ENCODE peak calls at places on chromosomes 5 and 9, in five cellular contexts. One of them, this sample, is unnamed.

GRCh38 chr5:159833846-159834245 is 82.4 kb upstream of the ADRA1B start:
- DNase-seq in left lobe of liver: no peak
- DNase-seq in stimulated activated CD8-positive, alpha-beta memory T cell treated with anti-CD3 and anti-CD28 coated beads, Interleukin-4, amount 100 ng/mL, for 1 hour: no peak
- DNase-seq in cardiac fibroblast: peak; percentile 38
- DNase-seq in effector memory CD8-positive, alpha-beta T cell: no peak
- DNase-seq in this sample: no peak

GRCh38 chr5:957730-958485 is 50.7 kb upstream of the NKD2 start:
- DNase-seq in left lobe of liver: peak; percentile 52
- DNase-seq in stimulated activated CD8-positive, alpha-beta memory T cell treated with anti-CD3 and anti-CD28 coated beads, Interleukin-4, amount 100 ng/mL, for 1 hour: no peak
- DNase-seq in cardiac fibroblast: no peak
- DNase-seq in effector memory CD8-positive, alpha-beta T cell: no peak
- DNase-seq in this sample: peak; percentile 21

GRCh38 chr5:138666226-138666742 is 86.9 kb upstream of the CTNNA1 start:
- DNase-seq in left lobe of liver: no peak
- DNase-seq in stimulated activated CD8-positive, alpha-beta memory T cell treated with anti-CD3 and anti-CD28 coated beads, Interleukin-4, amount 100 ng/mL, for 1 hour: no peak
- DNase-seq in cardiac fibroblast: no peak
- DNase-seq in effector memory CD8-positive, alpha-beta T cell: no peak
- DNase-seq in this sample: no peak

GRCh38 chr9:97980479-97980803 is 2.7 kb upstream of the ANP32B start:
- DNase-seq in left lobe of liver: no peak
- DNase-seq in stimulated activated CD8-positive, alpha-beta memory T cell treated with anti-CD3 and anti-CD28 coated beads, Interleukin-4, amount 100 ng/mL, for 1 hour: no peak
- DNase-seq in cardiac fibroblast: no peak
- DNase-seq in effector memory CD8-positive, alpha-beta T cell: no peak
- DNase-seq in this sample: no peak

GRCh38 chr9:87127543-87127942 is 180.2 kb upstream of the GAS1 start:
- DNase-seq in left lobe of liver: no peak
- DNase-seq in stimulated activated CD8-positive, alpha-beta memory T cell treated with anti-CD3 and anti-CD28 coated beads, Interleukin-4, amount 100 ng/mL, for 1 hour: no peak
- DNase-seq in cardiac fibroblast: no peak
- DNase-seq in effector memory CD8-positive, alpha-beta T cell: no peak
- DNase-seq in this sample: no peak

GRCh38 chr9:73869261-73869660 is 627.9 kb upstream of the RORB start:
- DNase-seq in left lobe of liver: no peak
- DNase-seq in stimulated activated CD8-positive, alpha-beta memory T cell treated with anti-CD3 and anti-CD28 coated beads, Interleukin-4, amount 100 ng/mL, for 1 hour: peak; percentile 14
- DNase-seq in cardiac fibroblast: peak; percentile 45
- DNase-seq in effector memory CD8-positive, alpha-beta T cell: peak; percentile 1
- DNase-seq in this sample: peak; percentile 5

GRCh38 chr9:30846644-30847043 is 1537.8 kb upstream of the ACO1 start:
- DNase-seq in left lobe of liver: no peak
- DNase-seq in stimulated activated CD8-positive, alpha-beta memory T cell treated with anti-CD3 and anti-CD28 coated beads, Interleukin-4, amount 100 ng/mL, for 1 hour: no peak
- DNase-seq in cardiac fibroblast: no peak
- DNase-seq in effector memory CD8-positive, alpha-beta T cell: no peak
- DNase-seq in this sample: no peak

GRCh38 chr9:137317021-137317978 is 15.2 kb upstream of the NRARP start:
- DNase-seq in left lobe of liver: no peak
- DNase-seq in stimulated activated CD8-positive, alpha-beta memory T cell treated with anti-CD3 and anti-CD28 coated beads, Interleukin-4, amount 100 ng/mL, for 1 hour: no peak
- DNase-seq in cardiac fibroblast: no peak
- DNase-seq in effector memory CD8-positive, alpha-beta T cell: no peak
- DNase-seq in this sample: no peak

GRCh38 chr9:124180557-124180956 is 77.2 kb upstream of the NEK6 start:
- DNase-seq in left lobe of liver: no peak
- DNase-seq in stimulated activated CD8-positive, alpha-beta memory T cell treated with anti-CD3 and anti-CD28 coated beads, Interleukin-4, amount 100 ng/mL, for 1 hour: no peak
- DNase-seq in cardiac fibroblast: peak; percentile 50
- DNase-seq in effector memory CD8-positive, alpha-beta T cell: no peak
- DNase-seq in this sample: peak; percentile 49

GRCh38 chr5:64899838-64900237 is 131.1 kb downstream of the CWC27 start:
- DNase-seq in left lobe of liver: no peak
- DNase-seq in stimulated activated CD8-positive, alpha-beta memory T cell treated with anti-CD3 and anti-CD28 coated beads, Interleukin-4, amount 100 ng/mL, for 1 hour: no peak
- DNase-seq in cardiac fibroblast: no peak
- DNase-seq in effector memory CD8-positive, alpha-beta T cell: no peak
- DNase-seq in this sample: no peak

GRCh38 chr5:36417668-36418067 is 116.0 kb upstream of the RANBP3L start:
- DNase-seq in left lobe of liver: no peak
- DNase-seq in stimulated activated CD8-positive, alpha-beta memory T cell treated with anti-CD3 and anti-CD28 coated beads, Interleukin-4, amount 100 ng/mL, for 1 hour: no peak
- DNase-seq in cardiac fibroblast: no peak
- DNase-seq in effector memory CD8-positive, alpha-beta T cell: no peak
- DNase-seq in this sample: no peak

GRCh38 chr9:98807811-98808195 is 333 bp downstream of the GALNT12 start:
- DNase-seq in left lobe of liver: no peak
- DNase-seq in stimulated activated CD8-positive, alpha-beta memory T cell treated with anti-CD3 and anti-CD28 coated beads, Interleukin-4, amount 100 ng/mL, for 1 hour: no peak
- DNase-seq in cardiac fibroblast: no peak
- DNase-seq in effector memory CD8-positive, alpha-beta T cell: no peak
- DNase-seq in this sample: no peak

GRCh38 chr9:21904776-21905175 is 89.4 kb downstream of the CDKN2A start:
- DNase-seq in left lobe of liver: no peak
- DNase-seq in stimulated activated CD8-positive, alpha-beta memory T cell treated with anti-CD3 and anti-CD28 coated beads, Interleukin-4, amount 100 ng/mL, for 1 hour: no peak
- DNase-seq in cardiac fibroblast: peak; percentile 61
- DNase-seq in effector memory CD8-positive, alpha-beta T cell: no peak
- DNase-seq in this sample: no peak

GRCh38 chr9:33133186-33133585 is 34.0 kb downstream of the B4GALT1 start:
- DNase-seq in left lobe of liver: peak; percentile 44
- DNase-seq in stimulated activated CD8-positive, alpha-beta memory T cell treated with anti-CD3 and anti-CD28 coated beads, Interleukin-4, amount 100 ng/mL, for 1 hour: no peak
- DNase-seq in cardiac fibroblast: no peak
- DNase-seq in effector memory CD8-positive, alpha-beta T cell: no peak
- DNase-seq in this sample: no peak

GRCh38 chr5:148145916-148146315 is 22.4 kb upstream of the SPINK14 start:
- DNase-seq in left lobe of liver: no peak
- DNase-seq in stimulated activated CD8-positive, alpha-beta memory T cell treated with anti-CD3 and anti-CD28 coated beads, Interleukin-4, amount 100 ng/mL, for 1 hour: no peak
- DNase-seq in cardiac fibroblast: peak; percentile 46
- DNase-seq in effector memory CD8-positive, alpha-beta T cell: no peak
- DNase-seq in this sample: peak; percentile 71

GRCh38 chr9:3292311-3292710 is 233.5 kb downstream of the RFX3 start:
- DNase-seq in left lobe of liver: no peak
- DNase-seq in stimulated activated CD8-positive, alpha-beta memory T cell treated with anti-CD3 and anti-CD28 coated beads, Interleukin-4, amount 100 ng/mL, for 1 hour: no peak
- DNase-seq in cardiac fibroblast: peak; percentile 8
- DNase-seq in effector memory CD8-positive, alpha-beta T cell: no peak
- DNase-seq in this sample: no peak

GRCh38 chr9:82957526-82958379 is 105.2 kb downstream of the RASEF start:
- DNase-seq in left lobe of liver: no peak
- DNase-seq in stimulated activated CD8-positive, alpha-beta memory T cell treated with anti-CD3 and anti-CD28 coated beads, Interleukin-4, amount 100 ng/mL, for 1 hour: no peak
- DNase-seq in cardiac fibroblast: no peak
- DNase-seq in effector memory CD8-positive, alpha-beta T cell: no peak
- DNase-seq in this sample: no peak